ENCODE peak calls at places on chromosome 11, in eight cellular contexts. One of them, this sample, is unnamed.

GRCh38 chr11:26247340-26247739 is 84.6 kb upstream of the ANO3 start:
- DNase-seq in fibroblast of the aortic adventitia: peak
- DNase-seq in bronchial epithelial cell: peak
- DNase-seq in AG09319: peak
- DNase-seq in fibroblast of mammary gland: peak
- DNase-seq in activated CD4-positive, alpha-beta memory T cell treated with anti-CD3 and anti-CD28 coated beads for 36 hours: no peak
- DNase-seq in activated T-cell treated with anti-CD3 and anti-CD28 coated beads for 48 hours: no peak
- DNase-seq in PC-3: peak
- DNase-seq in this sample: no peak

GRCh38 chr11:88313441-88313840 is 24.1 kb downstream of the CTSC start:
- DNase-seq in fibroblast of the aortic adventitia: no peak
- DNase-seq in bronchial epithelial cell: peak
- DNase-seq in AG09319: no peak
- DNase-seq in fibroblast of mammary gland: peak
- DNase-seq in activated CD4-positive, alpha-beta memory T cell treated with anti-CD3 and anti-CD28 coated beads for 36 hours: no peak
- DNase-seq in activated T-cell treated with anti-CD3 and anti-CD28 coated beads for 48 hours: no peak
- DNase-seq in PC-3: no peak
- DNase-seq in this sample: no peak

GRCh38 chr11:2118674-2119073 is 20.5 kb downstream of the IGF2 start:
- DNase-seq in fibroblast of the aortic adventitia: no peak
- DNase-seq in bronchial epithelial cell: peak
- DNase-seq in AG09319: peak
- DNase-seq in fibroblast of mammary gland: no peak
- DNase-seq in activated CD4-positive, alpha-beta memory T cell treated with anti-CD3 and anti-CD28 coated beads for 36 hours: no peak
- DNase-seq in activated T-cell treated with anti-CD3 and anti-CD28 coated beads for 48 hours: no peak
- DNase-seq in PC-3: no peak
- DNase-seq in this sample: no peak

GRCh38 chr11:47104337-47104950 is 72.2 kb downstream of the ARFGAP2 start:
- DNase-seq in fibroblast of the aortic adventitia: peak
- DNase-seq in bronchial epithelial cell: no peak
- DNase-seq in AG09319: peak
- DNase-seq in fibroblast of mammary gland: no peak
- DNase-seq in activated CD4-positive, alpha-beta memory T cell treated with anti-CD3 and anti-CD28 coated beads for 36 hours: no peak
- DNase-seq in activated T-cell treated with anti-CD3 and anti-CD28 coated beads for 48 hours: no peak
- DNase-seq in PC-3: no peak
- DNase-seq in this sample: peak

GRCh38 chr11:6124245-6124644 is 16.8 kb downstream of the OR56B4 start:
- DNase-seq in fibroblast of the aortic adventitia: no peak
- DNase-seq in bronchial epithelial cell: no peak
- DNase-seq in AG09319: no peak
- DNase-seq in fibroblast of mammary gland: no peak
- DNase-seq in activated CD4-positive, alpha-beta memory T cell treated with anti-CD3 and anti-CD28 coated beads for 36 hours: no peak
- DNase-seq in activated T-cell treated with anti-CD3 and anti-CD28 coated beads for 48 hours: no peak
- DNase-seq in PC-3: no peak
- DNase-seq in this sample: no peak

GRCh38 chr11:2751523-2752203 is 51.9 kb upstream of the KCNQ1OT1 start:
- DNase-seq in fibroblast of the aortic adventitia: no peak
- DNase-seq in bronchial epithelial cell: no peak
- DNase-seq in AG09319: no peak
- DNase-seq in fibroblast of mammary gland: no peak
- DNase-seq in activated CD4-positive, alpha-beta memory T cell treated with anti-CD3 and anti-CD28 coated beads for 36 hours: no peak
- DNase-seq in activated T-cell treated with anti-CD3 and anti-CD28 coated beads for 48 hours: no peak
- DNase-seq in PC-3: no peak
- DNase-seq in this sample: no peak

GRCh38 chr11:17985517-17985916 is 27.3 kb downstream of the SERGEF start:
- DNase-seq in fibroblast of the aortic adventitia: peak
- DNase-seq in bronchial epithelial cell: peak
- DNase-seq in AG09319: no peak
- DNase-seq in fibroblast of mammary gland: peak
- DNase-seq in activated CD4-positive, alpha-beta memory T cell treated with anti-CD3 and anti-CD28 coated beads for 36 hours: no peak
- DNase-seq in activated T-cell treated with anti-CD3 and anti-CD28 coated beads for 48 hours: no peak
- DNase-seq in PC-3: peak
- DNase-seq in this sample: peak

GRCh38 chr11:561148-562003 is 606 bp downstream of the RASSF7 start:
- DNase-seq in fibroblast of the aortic adventitia: no peak
- DNase-seq in bronchial epithelial cell: peak
- DNase-seq in AG09319: no peak
- DNase-seq in fibroblast of mammary gland: no peak
- DNase-seq in activated CD4-positive, alpha-beta memory T cell treated with anti-CD3 and anti-CD28 coated beads for 36 hours: peak
- DNase-seq in activated T-cell treated with anti-CD3 and anti-CD28 coated beads for 48 hours: no peak
- DNase-seq in PC-3: peak
- DNase-seq in this sample: no peak

GRCh38 chr11:2548596-2548995 is 103.8 kb downstream of the KCNQ1 start:
- DNase-seq in fibroblast of the aortic adventitia: no peak
- DNase-seq in bronchial epithelial cell: no peak
- DNase-seq in AG09319: no peak
- DNase-seq in fibroblast of mammary gland: no peak
- DNase-seq in activated CD4-positive, alpha-beta memory T cell treated with anti-CD3 and anti-CD28 coated beads for 36 hours: no peak
- DNase-seq in activated T-cell treated with anti-CD3 and anti-CD28 coated beads for 48 hours: no peak
- DNase-seq in PC-3: no peak
- DNase-seq in this sample: no peak

GRCh38 chr11:44765676-44766075 is 38.9 kb downstream of the TSPAN18 start:
- DNase-seq in fibroblast of the aortic adventitia: no peak
- DNase-seq in bronchial epithelial cell: no peak
- DNase-seq in AG09319: no peak
- DNase-seq in fibroblast of mammary gland: no peak
- DNase-seq in activated CD4-positive, alpha-beta memory T cell treated with anti-CD3 and anti-CD28 coated beads for 36 hours: peak
- DNase-seq in activated T-cell treated with anti-CD3 and anti-CD28 coated beads for 48 hours: no peak
- DNase-seq in PC-3: no peak
- DNase-seq in this sample: no peak

GRCh38 chr11:77473801-77474508 is at the start of gene PAK1:
- DNase-seq in fibroblast of the aortic adventitia: peak
- DNase-seq in bronchial epithelial cell: peak
- DNase-seq in AG09319: peak
- DNase-seq in fibroblast of mammary gland: peak
- DNase-seq in activated CD4-positive, alpha-beta memory T cell treated with anti-CD3 and anti-CD28 coated beads for 36 hours: peak
- DNase-seq in activated T-cell treated with anti-CD3 and anti-CD28 coated beads for 48 hours: peak
- DNase-seq in PC-3: peak
- DNase-seq in this sample: peak

GRCh38 chr11:123478352-123478986 is 48.4 kb downstream of the GRAMD1B start:
- DNase-seq in fibroblast of the aortic adventitia: peak
- DNase-seq in bronchial epithelial cell: peak
- DNase-seq in AG09319: peak
- DNase-seq in fibroblast of mammary gland: peak
- DNase-seq in activated CD4-positive, alpha-beta memory T cell treated with anti-CD3 and anti-CD28 coated beads for 36 hours: peak
- DNase-seq in activated T-cell treated with anti-CD3 and anti-CD28 coated beads for 48 hours: no peak
- DNase-seq in PC-3: peak
- DNase-seq in this sample: peak

GRCh38 chr11:20671856-20672546 is 2.6 kb downstream of the NELL1 start:
- DNase-seq in fibroblast of the aortic adventitia: no peak
- DNase-seq in bronchial epithelial cell: peak
- DNase-seq in AG09319: no peak
- DNase-seq in fibroblast of mammary gland: no peak
- DNase-seq in activated CD4-positive, alpha-beta memory T cell treated with anti-CD3 and anti-CD28 coated beads for 36 hours: no peak
- DNase-seq in activated T-cell treated with anti-CD3 and anti-CD28 coated beads for 48 hours: no peak
- DNase-seq in PC-3: peak
- DNase-seq in this sample: peak

GRCh38 chr11:119618208-119618909 is 110.6 kb downstream of the NECTIN1 start:
- DNase-seq in fibroblast of the aortic adventitia: no peak
- DNase-seq in bronchial epithelial cell: no peak
- DNase-seq in AG09319: no peak
- DNase-seq in fibroblast of mammary gland: no peak
- DNase-seq in activated CD4-positive, alpha-beta memory T cell treated with anti-CD3 and anti-CD28 coated beads for 36 hours: no peak
- DNase-seq in activated T-cell treated with anti-CD3 and anti-CD28 coated beads for 48 hours: no peak
- DNase-seq in PC-3: no peak
- DNase-seq in this sample: no peak

GRCh38 chr11:114438303-114438702 is 964 bp upstream of the REXO2 start:
- DNase-seq in fibroblast of the aortic adventitia: no peak
- DNase-seq in bronchial epithelial cell: peak
- DNase-seq in AG09319: no peak
- DNase-seq in fibroblast of mammary gland: no peak
- DNase-seq in activated CD4-positive, alpha-beta memory T cell treated with anti-CD3 and anti-CD28 coated beads for 36 hours: no peak
- DNase-seq in activated T-cell treated with anti-CD3 and anti-CD28 coated beads for 48 hours: no peak
- DNase-seq in PC-3: peak
- DNase-seq in this sample: peak

GRCh38 chr11:36097219-36097650 is 153.4 kb downstream of the LDLRAD3 start:
- DNase-seq in fibroblast of the aortic adventitia: no peak
- DNase-seq in bronchial epithelial cell: no peak
- DNase-seq in AG09319: no peak
- DNase-seq in fibroblast of mammary gland: no peak
- DNase-seq in activated CD4-positive, alpha-beta memory T cell treated with anti-CD3 and anti-CD28 coated beads for 36 hours: no peak
- DNase-seq in activated T-cell treated with anti-CD3 and anti-CD28 coated beads for 48 hours: no peak
- DNase-seq in PC-3: peak
- DNase-seq in this sample: no peak

GRCh38 chr11:19728436-19728835 is 15.8 kb downstream of the NAV2 start:
- DNase-seq in fibroblast of the aortic adventitia: no peak
- DNase-seq in bronchial epithelial cell: no peak
- DNase-seq in AG09319: no peak
- DNase-seq in fibroblast of mammary gland: peak
- DNase-seq in activated CD4-positive, alpha-beta memory T cell treated with anti-CD3 and anti-CD28 coated beads for 36 hours: no peak
- DNase-seq in activated T-cell treated with anti-CD3 and anti-CD28 coated beads for 48 hours: no peak
- DNase-seq in PC-3: no peak
- DNase-seq in this sample: peak